ENCODE peak calls at places on chromosomes 16 and 17, in four cellular contexts. One of them, this sample, is unnamed. For H3K4me1, the result is how much of the 10 kb centered on the place peaks cover.

GRCh38 chr16:69325784-69326171 is 4.6 kb downstream of the PDF start:
- DNase-seq in uterus: no peak
- DNase-seq in PC-9: no peak
- DNase-seq in colonic mucosa: no peak
- DNase-seq in this sample: no peak

GRCh38 chr17:34437188-34437587 is 74.2 kb upstream of the CCL1 start:
- DNase-seq in PC-9: no peak
- DNase-seq in uterus: no peak
- DNase-seq in colonic mucosa: no peak
- DNase-seq in this sample: no peak

GRCh38 chr17:18225562-18226283 is at the start of gene LLGL1:
- DNase-seq in uterus: no peak
- DNase-seq in PC-9: no peak
- DNase-seq in colonic mucosa: no peak
- DNase-seq in this sample: no peak

GRCh38 chr17:16379654-16380053 is 1.2 kb upstream of the UBB start:
- DNase-seq in colonic mucosa: no peak
- DNase-seq in uterus: no peak
- DNase-seq in PC-9: no peak
- DNase-seq in this sample: no peak

GRCh38 chr16:9351841-9352434 is 260.5 kb downstream of the HAPSTR1 start:
- DNase-seq in uterus: no peak
- DNase-seq in colonic mucosa: no peak
- DNase-seq in PC-9: no peak
- DNase-seq in this sample: no peak

GRCh38 chr17:30961213-30962188 is 9.3 kb upstream of the RNF135 start:
- DNase-seq in PC-9: no peak
- DNase-seq in colonic mucosa: no peak
- DNase-seq in uterus: no peak
- DNase-seq in this sample: no peak

GRCh38 chr16:12425134-12425941 is 378.3 kb downstream of the CPPED1 start:
- DNase-seq in uterus: no peak
- DNase-seq in colonic mucosa: no peak
- DNase-seq in PC-9: no peak
- DNase-seq in this sample: peak

GRCh38 chr17:5785867-5786509 is 201.7 kb upstream of the NLRP1 start:
- DNase-seq in PC-9: no peak
- DNase-seq in uterus: no peak
- DNase-seq in colonic mucosa: no peak
- DNase-seq in this sample: no peak

GRCh38 chr17:70124723-70125122 is 44.6 kb upstream of the KCNJ2 start:
- DNase-seq in colonic mucosa: no peak
- DNase-seq in PC-9: no peak
- DNase-seq in uterus: no peak
- DNase-seq in this sample: no peak
- H3K4me1 ChIP-seq in colonic mucosa: under half
- H3K4me1 ChIP-seq in PC-9: under half
- H3K4me1 ChIP-seq in uterus: under half
- H3K4me1 ChIP-seq in this sample: under half

DNA sequence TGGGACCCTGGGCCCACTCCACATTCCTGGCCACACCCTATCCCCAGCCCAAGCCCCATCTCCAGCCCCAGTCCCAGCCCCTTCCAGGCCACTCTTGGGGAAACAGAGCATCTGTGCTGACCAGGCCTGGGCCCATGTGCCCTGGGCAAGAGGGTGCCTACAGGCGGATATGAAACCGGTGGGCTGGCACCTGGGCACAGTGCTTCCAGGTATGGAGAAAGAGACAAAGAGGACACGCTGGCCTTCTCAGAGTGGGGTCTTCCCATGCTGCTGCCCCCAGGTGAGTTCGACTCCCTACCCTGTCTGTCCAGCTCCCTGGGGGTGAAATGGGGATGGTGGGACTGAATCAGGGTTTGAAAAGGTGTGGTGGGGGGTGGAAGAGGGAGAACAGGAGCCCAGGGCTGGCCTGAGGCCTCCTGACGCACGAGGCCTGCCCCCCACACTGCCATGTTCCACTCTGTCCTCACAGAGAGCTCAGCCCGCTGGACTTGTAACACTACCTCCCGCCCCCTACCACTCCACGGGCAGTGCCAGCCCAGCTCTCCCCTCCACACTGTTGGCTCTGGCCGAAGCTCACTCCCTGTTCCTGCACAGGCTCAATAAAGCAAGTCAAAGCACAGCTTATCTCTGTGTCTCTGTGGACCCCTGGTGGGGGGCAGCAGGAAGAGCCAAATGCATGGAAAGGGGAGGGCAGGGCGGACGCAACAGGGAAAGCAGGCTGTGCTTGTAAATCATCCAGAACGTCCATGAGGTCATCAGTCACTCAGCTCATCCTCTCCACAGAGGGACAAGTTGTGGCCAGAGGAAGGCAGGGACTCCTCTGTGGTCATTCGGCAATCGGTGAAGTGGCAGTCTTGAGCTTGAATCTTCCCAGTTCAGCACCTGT is 71.1 kb upstream of the TMEM97 start:
- DNase-seq in PC-9: no peak
- DNase-seq in colonic mucosa: no peak
- DNase-seq in uterus: no peak
- DNase-seq in this sample: no peak
- TF ChIP-seq CTCF in PC-9: no peak
- TF ChIP-seq CTCF in colonic mucosa: no peak
- TF ChIP-seq CTCF in uterus: no peak
- TF ChIP-seq CTCF in this sample: no peak

DNA sequence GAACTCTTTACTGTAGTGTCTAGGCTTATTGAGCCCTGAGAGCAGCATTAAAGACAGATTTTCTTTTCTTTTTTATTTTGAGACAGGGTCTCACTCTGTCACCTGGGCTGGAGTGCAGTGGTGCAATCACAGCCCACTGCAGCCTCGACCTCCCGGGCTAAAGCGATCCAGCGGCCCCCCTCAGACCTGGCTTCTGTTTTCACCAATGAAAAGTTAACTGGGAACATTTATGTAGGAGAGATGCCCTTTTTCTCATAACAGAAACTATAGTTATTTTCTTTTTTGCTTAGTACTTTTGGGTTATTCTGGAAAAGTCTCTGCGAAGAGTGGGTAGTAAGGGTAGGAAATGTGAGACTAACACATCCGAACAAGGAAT is 1.5 kb downstream of the MAP1LC3B start:
- DNase-seq in colonic mucosa: no peak
- DNase-seq in uterus: no peak
- DNase-seq in PC-9: no peak
- DNase-seq in this sample: no peak
- H3K27ac ChIP-seq in colonic mucosa: peak
- H3K27ac ChIP-seq in uterus: peak
- H3K27ac ChIP-seq in PC-9: no peak
- H3K27ac ChIP-seq in this sample: peak

DNA sequence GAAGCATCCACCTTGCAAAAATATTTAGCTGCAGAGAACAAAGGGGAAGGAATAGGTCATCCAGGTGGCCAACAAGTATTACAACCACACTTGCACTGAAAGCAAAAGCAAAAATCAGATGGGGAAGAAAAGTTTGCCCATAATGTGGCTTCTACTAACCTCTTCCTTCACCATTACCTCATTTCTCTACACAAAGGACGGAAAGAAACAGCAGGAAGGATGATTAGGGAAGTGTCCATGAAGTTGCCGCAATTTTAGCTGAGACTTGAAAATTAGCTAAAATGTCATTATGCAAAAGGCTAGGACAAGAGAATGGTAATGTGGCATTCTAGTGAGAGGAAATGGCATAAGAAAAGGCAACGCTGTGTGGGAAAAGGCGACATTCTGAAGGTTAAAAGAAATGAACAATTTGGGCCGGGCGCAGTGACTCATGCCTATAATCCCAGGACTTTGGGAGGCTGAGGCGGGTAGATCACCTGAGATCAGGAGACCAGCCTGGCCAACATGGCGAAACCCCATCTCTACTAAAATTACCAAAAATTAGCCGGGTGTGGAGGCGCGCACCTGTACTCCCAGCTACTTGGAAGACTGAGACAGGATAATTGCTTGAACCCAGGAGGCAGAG is 13.7 kb downstream of the KANSL1 start:
- DNase-seq in PC-9: no peak
- DNase-seq in colonic mucosa: no peak
- DNase-seq in uterus: no peak
- DNase-seq in this sample: no peak
- H3K4me1 ChIP-seq in PC-9: under half
- H3K4me1 ChIP-seq in colonic mucosa: under half
- H3K4me1 ChIP-seq in uterus: under half
- H3K4me1 ChIP-seq in this sample: under half